ENCODE peak calls at places on chromosomes 16 and 17, in seven cellular contexts. A is cardiac fibroblast, S is lung, F is mammary epithelial cell, D is transverse colon, T is spleen, W is pancreas. L is an unnamed sample.

GRCh38 chr17:63525190-63525946 is 2.2 kb downstream of the KCNH6 start:
- DNase-seq in A (no peak), S (no peak), D (no peak), T (no peak), F (no peak), W (no peak), L (no peak)

GRCh38 chr17:40427002-40427491 is 9.4 kb upstream of the TOP2A start:
- DNase-seq in W (no peak), S (no peak), D (no peak), T (no peak), F (no peak), A (no peak), L (no peak)

GRCh38 chr17:46770818-46771600 is 47.5 kb downstream of the WNT3 start:
- DNase-seq in T (peak; percentile 75), D (peak; percentile 54), W (peak; percentile 66), F (no peak), A (peak; percentile 46), S (no peak), L (no peak)

GRCh38 chr17:67517335-67517734 is 140.3 kb downstream of the PITPNC1 start:
- DNase-seq in S (no peak), F (no peak), W (no peak), T (no peak), A (no peak), D (no peak), L (no peak)

GRCh38 chr17:46212634-46213435 is 19.6 kb upstream of the KANSL1 start:
- DNase-seq in F (peak; percentile 46), T (no peak), W (no peak), S (peak; percentile 68), D (peak; percentile 68), A (peak; percentile 89), L (peak; percentile 76)

GRCh38 chr16:3640632-3641501 is 13.6 kb upstream of the DNASE1 start:
- DNase-seq in A (no peak), T (peak; percentile 57), W (no peak), F (no peak), S (no peak), D (no peak), L (no peak)

GRCh38 chr16:72317378-72317777 is 145.4 kb upstream of the PMFBP1 start:
- DNase-seq in F (no peak), D (no peak), T (no peak), S (no peak), A (peak; percentile 82), W (no peak), L (peak; percentile 12)

GRCh38 chr16:2016407-2016922 is 3.1 kb upstream of the NPW start:
- DNase-seq in A (no peak), T (peak; percentile 65), D (no peak), S (no peak), W (no peak), F (no peak), L (no peak)

GRCh38 chr17:57370051-57370581 is 113.8 kb downstream of the MSI2 start:
- DNase-seq in A (peak; percentile 88), T (no peak), D (no peak), F (peak; percentile 94), W (no peak), S (no peak), L (peak; percentile 20)

GRCh38 chr16:1471569-1472194 is 3.1 kb downstream of the CLCN7 start:
- DNase-seq in A (no peak), D (no peak), T (no peak), S (no peak), W (peak; percentile 34), F (no peak), L (no peak)

GRCh38 chr17:15287533-15288267 is 22.6 kb upstream of the PMP22 start:
- DNase-seq in F (no peak), A (peak; percentile 42), W (no peak), T (no peak), D (no peak), S (no peak), L (no peak)

GRCh38 chr17:43905400-43905984 is 1.8 kb downstream of the MPP2 start:
- DNase-seq in F (no peak), T (no peak), W (no peak), D (no peak), S (no peak), A (no peak), L (no peak)

GRCh38 chr16:56121156-56121500 is 70.2 kb upstream of the GNAO1 start:
- DNase-seq in T (no peak), D (no peak), W (no peak), A (no peak), F (no peak), S (no peak), L (no peak)

GRCh38 chr16:56295739-56296527 is 104.6 kb downstream of the GNAO1 start:
- DNase-seq in F (no peak), W (no peak), A (no peak), S (no peak), T (no peak), D (no peak), L (no peak)

GRCh38 chr16:69771651-69771967 is 9.5 kb downstream of the WWP2 start:
- DNase-seq in A (no peak), S (no peak), D (no peak), T (no peak), W (no peak), F (no peak), L (no peak)

GRCh38 chr16:88806491-88807111 is 3.0 kb downstream of the CDT1 start:
- DNase-seq in S (no peak), F (no peak), W (no peak), T (no peak), A (no peak), D (no peak), L (no peak)

GRCh38 chr16:88804552-88805339 is 1.2 kb downstream of the CDT1 start:
- DNase-seq in F (peak; percentile 46), T (peak; percentile 83), S (no peak), W (peak; percentile 84), D (no peak), A (no peak), L (no peak)

GRCh38 chr16:88805887-88806393 is 2.4 kb downstream of the CDT1 start:
- DNase-seq in F (no peak), T (no peak), S (no peak), A (no peak), W (peak; percentile 82), D (no peak), L (no peak)

GRCh38 chr16:88804173-88804551 is 573 bp downstream of the CDT1 start:
- DNase-seq in D (no peak), S (no peak), F (no peak), A (no peak), T (peak; percentile 84), W (peak; percentile 80), L (no peak)

GRCh38 chr16:88805340-88805715 is 1.7 kb downstream of the CDT1 start:
- DNase-seq in W (peak; percentile 83), D (no peak), F (no peak), A (no peak), S (no peak), T (peak; percentile 82), L (no peak)
- H3K4me3 ChIP-seq in W (no peak overlapping the region), D (no peak overlapping the region), F (no peak overlapping the region), A (no peak overlapping the region), S (no peak overlapping the region), T (no peak overlapping the region), L (no peak overlapping the region)

GRCh38 chr16:67030221-67030962 is 1.4 kb downstream of the CBFB start:
- DNase-seq in F (no peak), T (peak; percentile 23), W (no peak), D (no peak), A (no peak), S (no peak), L (no peak)

GRCh38 chr16:67028167-67028554 is 788 bp upstream of the CBFB start:
- DNase-seq in F (no peak), S (no peak), W (no peak), T (no peak), A (no peak), D (no peak), L (no peak)

GRCh38 chr16:67027046-67027445 is 1.9 kb upstream of the CBFB start:
- DNase-seq in W (no peak), A (no peak), S (no peak), T (peak; percentile 51), D (no peak), F (no peak), L (no peak)

GRCh38 chr16:67029249-67030096 is 524 bp downstream of the CBFB start:
- DNase-seq in F (peak; percentile 53), A (peak; percentile 62), T (peak; percentile 93), S (peak; percentile 58), W (peak; percentile 86), D (peak; percentile 69), L (no peak)

DNA sequence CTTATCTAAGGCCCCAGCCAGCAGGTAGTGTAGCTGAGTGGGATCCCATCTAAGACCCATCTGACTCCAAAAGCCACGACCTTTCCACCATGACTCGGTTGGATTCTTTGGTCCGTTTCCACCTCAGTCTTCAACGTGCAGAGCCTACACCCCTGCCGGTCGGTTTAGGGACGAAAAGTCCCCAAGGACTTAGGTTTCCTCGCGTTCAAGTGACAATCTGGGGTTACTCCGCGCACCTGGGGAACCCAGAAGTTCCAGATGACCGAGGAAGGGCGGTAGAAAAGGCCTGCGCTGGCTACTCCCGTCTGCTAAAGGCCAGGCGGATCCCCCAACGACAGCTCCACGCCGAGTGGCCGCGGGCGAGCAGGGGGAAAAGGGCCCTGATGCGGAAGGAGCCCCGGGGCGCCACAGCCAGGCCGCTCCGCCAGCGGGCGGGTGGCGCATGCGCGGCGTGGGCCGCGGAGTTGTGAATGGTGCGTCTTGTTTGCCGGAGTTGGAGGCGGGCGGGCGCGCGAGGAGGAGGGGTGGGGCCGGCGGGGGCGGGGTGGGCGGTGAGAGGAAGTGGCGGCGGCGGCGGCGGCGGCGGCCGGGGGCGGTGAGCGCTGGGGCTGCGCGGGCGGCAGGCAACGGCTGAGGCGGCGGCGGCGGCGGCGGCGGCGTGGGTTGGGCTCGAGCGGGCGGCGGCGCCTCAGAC is at the start of gene CBFB:
- DNase-seq in W (peak; percentile 97), A (peak; percentile 95), T (peak; percentile 98), F (peak; percentile 83), D (peak; percentile 93), S (peak; percentile 92), L (peak; percentile 67)
- TF ChIP-seq CTCF in W (no peak), A (no peak), T (no peak), F (no peak), D (peak; percentile 17), S (no peak), L (no peak)

DNA sequence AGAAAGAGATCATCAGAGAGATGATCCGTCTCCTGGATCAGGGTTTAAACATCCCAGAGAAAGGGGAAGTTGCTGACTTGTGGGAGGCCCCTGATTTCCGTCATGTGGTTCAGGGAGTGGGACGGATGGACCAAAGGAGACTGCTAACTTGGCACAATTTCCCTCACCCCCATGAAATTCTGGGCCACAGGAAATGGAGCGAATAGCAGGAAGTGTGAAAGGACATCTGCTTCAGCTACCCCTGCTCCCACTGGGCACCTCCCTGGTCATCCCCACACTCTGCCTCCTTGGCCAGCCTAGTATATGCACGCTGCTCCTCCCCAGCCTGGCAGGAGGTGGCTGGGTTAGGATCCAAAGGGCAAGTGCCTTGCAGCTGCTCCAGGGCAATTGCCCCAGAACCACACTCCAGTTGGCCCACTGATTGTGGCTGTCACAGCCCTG is 1.3 kb downstream of the ARRB2 start:
- DNase-seq in W (no peak), S (peak; percentile 53), A (no peak), D (peak; percentile 76), T (no peak), F (no peak), L (no peak)
- H3K4me3 ChIP-seq in W (no peak overlapping the region), S (no peak overlapping the region), A (no peak overlapping the region), D (peak overlapping the region; percentile 70), T (peak overlapping the region; percentile 65), F (no peak overlapping the region), L (no peak overlapping the region)

GRCh38 chr16:81195907-81196534 is 42.5 kb upstream of the BCO1 start:
- DNase-seq in D (no peak), F (no peak), T (no peak), S (no peak), A (no peak), W (no peak), L (no peak)

GRCh38 chr16:81201267-81201666 is 37.2 kb upstream of the BCO1 start:
- DNase-seq in D (no peak), T (no peak), F (no peak), W (no peak), S (no peak), A (no peak), L (no peak)

GRCh38 chr16:81198635-81199034 is 39.9 kb upstream of the BCO1 start:
- DNase-seq in W (no peak), S (no peak), T (no peak), F (no peak), A (peak; percentile 37), D (no peak), L (no peak)
- TF ChIP-seq CTCF in W (no peak), S (no peak), T (no peak), F (peak; percentile 50), A (peak; percentile 28), D (no peak), L (peak; percentile 16)